ENCODE peak calls at places on chromosome 5, in seven cellular contexts. One of them, this sample, is unnamed.
A peak's percentile ranks its signal among the peaks of the same experiment; 100 is the strongest.

GRCh38 chr5:141763526-141763925 is 81.5 kb upstream of the ARAP3 start:
- DNase-seq in AG09319: no peak
- DNase-seq in chondrocyte: no peak
- DNase-seq in HFF-Myc: no peak
- DNase-seq in heart left ventricle: no peak
- DNase-seq in RWPE1: no peak
- DNase-seq in progenitor cell of endocrine pancreas: no peak
- DNase-seq in this sample: no peak

GRCh38 chr5:126464959-126465358 is 41.8 kb downstream of the GRAMD2B start:
- DNase-seq in progenitor cell of endocrine pancreas: peak; percentile 18
- DNase-seq in heart left ventricle: no peak
- DNase-seq in chondrocyte: no peak
- DNase-seq in HFF-Myc: no peak
- DNase-seq in AG09319: no peak
- DNase-seq in RWPE1: no peak
- DNase-seq in this sample: no peak

GRCh38 chr5:151901611-151902010 is 23.0 kb downstream of the GLRA1 start:
- DNase-seq in heart left ventricle: no peak
- DNase-seq in AG09319: no peak
- DNase-seq in progenitor cell of endocrine pancreas: no peak
- DNase-seq in RWPE1: no peak
- DNase-seq in chondrocyte: no peak
- DNase-seq in HFF-Myc: no peak
- DNase-seq in this sample: no peak

GRCh38 chr5:98770158-98770910 is 3.1 kb upstream of the RGMB start:
- DNase-seq in HFF-Myc: no peak
- DNase-seq in RWPE1: no peak
- DNase-seq in AG09319: peak; percentile 39
- DNase-seq in heart left ventricle: peak; percentile 48
- DNase-seq in chondrocyte: peak; percentile 77
- DNase-seq in progenitor cell of endocrine pancreas: peak; percentile 13
- DNase-seq in this sample: no peak

GRCh38 chr5:154753792-154754191 is 1.4 kb upstream of the LARP1 start:
- DNase-seq in progenitor cell of endocrine pancreas: no peak
- DNase-seq in RWPE1: peak; percentile 49
- DNase-seq in HFF-Myc: peak; percentile 74
- DNase-seq in AG09319: peak; percentile 86
- DNase-seq in chondrocyte: no peak
- DNase-seq in heart left ventricle: peak; percentile 80
- DNase-seq in this sample: peak; percentile 48

GRCh38 chr5:96807099-96807654 is 568 bp downstream of the ERAP1 start:
- DNase-seq in HFF-Myc: peak; percentile 14
- DNase-seq in progenitor cell of endocrine pancreas: peak; percentile 60
- DNase-seq in heart left ventricle: peak; percentile 87
- DNase-seq in chondrocyte: peak; percentile 92
- DNase-seq in AG09319: no peak
- DNase-seq in RWPE1: peak; percentile 84
- DNase-seq in this sample: peak; percentile 43

GRCh38 chr5:150245111-150245789 is 44.3 kb downstream of the CAMK2A start:
- DNase-seq in RWPE1: no peak
- DNase-seq in heart left ventricle: peak; percentile 82
- DNase-seq in chondrocyte: no peak
- DNase-seq in AG09319: no peak
- DNase-seq in HFF-Myc: no peak
- DNase-seq in progenitor cell of endocrine pancreas: no peak
- DNase-seq in this sample: no peak

GRCh38 chr5:16542275-16542674 is 74.5 kb downstream of the RETREG1 start:
- DNase-seq in AG09319: no peak
- DNase-seq in heart left ventricle: no peak
- DNase-seq in chondrocyte: no peak
- DNase-seq in HFF-Myc: no peak
- DNase-seq in progenitor cell of endocrine pancreas: no peak
- DNase-seq in RWPE1: no peak
- DNase-seq in this sample: no peak

GRCh38 chr5:38709678-38710306 is 136.0 kb upstream of the OSMR start:
- DNase-seq in AG09319: no peak
- DNase-seq in RWPE1: no peak
- DNase-seq in progenitor cell of endocrine pancreas: no peak
- DNase-seq in chondrocyte: no peak
- DNase-seq in heart left ventricle: no peak
- DNase-seq in HFF-Myc: no peak
- DNase-seq in this sample: no peak

GRCh38 chr5:160970605-160971191 is 118.7 kb upstream of the ATP10B start:
- DNase-seq in HFF-Myc: no peak
- DNase-seq in AG09319: no peak
- DNase-seq in heart left ventricle: no peak
- DNase-seq in RWPE1: no peak
- DNase-seq in progenitor cell of endocrine pancreas: no peak
- DNase-seq in chondrocyte: no peak
- DNase-seq in this sample: no peak

GRCh38 chr5:174444791-174445190 is 279.6 kb upstream of the MSX2 start:
- DNase-seq in HFF-Myc: no peak
- DNase-seq in RWPE1: no peak
- DNase-seq in heart left ventricle: no peak
- DNase-seq in progenitor cell of endocrine pancreas: no peak
- DNase-seq in AG09319: no peak
- DNase-seq in chondrocyte: no peak
- DNase-seq in this sample: no peak

GRCh38 chr5:37553720-37554402 is 174.7 kb downstream of the WDR70 start:
- DNase-seq in progenitor cell of endocrine pancreas: no peak
- DNase-seq in RWPE1: no peak
- DNase-seq in AG09319: no peak
- DNase-seq in HFF-Myc: no peak
- DNase-seq in heart left ventricle: no peak
- DNase-seq in chondrocyte: no peak
- DNase-seq in this sample: no peak

GRCh38 chr5:6096101-6096500 is 282.2 kb downstream of the MED10 start:
- DNase-seq in progenitor cell of endocrine pancreas: no peak
- DNase-seq in RWPE1: no peak
- DNase-seq in HFF-Myc: no peak
- DNase-seq in chondrocyte: no peak
- DNase-seq in AG09319: no peak
- DNase-seq in heart left ventricle: no peak
- DNase-seq in this sample: no peak

GRCh38 chr5:100469780-100470179 is 65.4 kb upstream of the FAM174A start:
- DNase-seq in RWPE1: no peak
- DNase-seq in HFF-Myc: no peak
- DNase-seq in AG09319: no peak
- DNase-seq in heart left ventricle: no peak
- DNase-seq in chondrocyte: no peak
- DNase-seq in progenitor cell of endocrine pancreas: no peak
- DNase-seq in this sample: no peak

GRCh38 chr5:58240286-58240685 is 219.6 kb downstream of the PLK2 start:
- DNase-seq in RWPE1: peak; percentile 59
- DNase-seq in chondrocyte: no peak
- DNase-seq in AG09319: no peak
- DNase-seq in heart left ventricle: no peak
- DNase-seq in progenitor cell of endocrine pancreas: no peak
- DNase-seq in HFF-Myc: no peak
- DNase-seq in this sample: no peak

GRCh38 chr5:149434162-149435014 is 55.3 kb upstream of the IL17B start:
- DNase-seq in AG09319: no peak
- DNase-seq in heart left ventricle: peak; percentile 62
- DNase-seq in chondrocyte: no peak
- DNase-seq in progenitor cell of endocrine pancreas: peak; percentile 45
- DNase-seq in RWPE1: peak; percentile 86
- DNase-seq in HFF-Myc: no peak
- DNase-seq in this sample: peak; percentile 77

GRCh38 chr5:60806591-60807243 is 37.4 kb downstream of the ELOVL7 start:
- DNase-seq in progenitor cell of endocrine pancreas: no peak
- DNase-seq in HFF-Myc: no peak
- DNase-seq in AG09319: no peak
- DNase-seq in heart left ventricle: no peak
- DNase-seq in RWPE1: no peak
- DNase-seq in chondrocyte: no peak
- DNase-seq in this sample: no peak

GRCh38 chr5:173834070-173834771 is 53.9 kb upstream of the CPEB4 start:
- DNase-seq in RWPE1: no peak
- DNase-seq in HFF-Myc: no peak
- DNase-seq in progenitor cell of endocrine pancreas: no peak
- DNase-seq in chondrocyte: no peak
- DNase-seq in AG09319: no peak
- DNase-seq in heart left ventricle: no peak
- DNase-seq in this sample: no peak

GRCh38 chr5:134813827-134814226 is 31.9 kb upstream of the C5orf24 start:
- DNase-seq in progenitor cell of endocrine pancreas: no peak
- DNase-seq in chondrocyte: no peak
- DNase-seq in heart left ventricle: no peak
- DNase-seq in AG09319: no peak
- DNase-seq in HFF-Myc: no peak
- DNase-seq in RWPE1: no peak
- DNase-seq in this sample: no peak

GRCh38 chr5:159231167-159231566 is 21.8 kb upstream of the RNF145 start:
- DNase-seq in progenitor cell of endocrine pancreas: no peak
- DNase-seq in AG09319: no peak
- DNase-seq in chondrocyte: no peak
- DNase-seq in heart left ventricle: no peak
- DNase-seq in HFF-Myc: no peak
- DNase-seq in RWPE1: no peak
- DNase-seq in this sample: no peak

GRCh38 chr5:88833371-88834107 is 49.4 kb downstream of the MEF2C start:
- DNase-seq in heart left ventricle: peak; percentile 61
- DNase-seq in chondrocyte: no peak
- DNase-seq in AG09319: peak; percentile 5
- DNase-seq in progenitor cell of endocrine pancreas: no peak
- DNase-seq in RWPE1: no peak
- DNase-seq in HFF-Myc: no peak
- DNase-seq in this sample: no peak
- TF ChIP-seq CTCF in heart left ventricle: no peak
- TF ChIP-seq CTCF in chondrocyte: peak; percentile 45
- TF ChIP-seq CTCF in AG09319: no peak
- TF ChIP-seq CTCF in progenitor cell of endocrine pancreas: no peak
- TF ChIP-seq CTCF in RWPE1: no peak
- TF ChIP-seq CTCF in HFF-Myc: no peak
- TF ChIP-seq CTCF in this sample: no peak

GRCh38 chr5:140148508-140148907 is 22.8 kb downstream of the IGIP start:
- DNase-seq in RWPE1: no peak
- DNase-seq in heart left ventricle: no peak
- DNase-seq in AG09319: no peak
- DNase-seq in chondrocyte: no peak
- DNase-seq in HFF-Myc: no peak
- DNase-seq in progenitor cell of endocrine pancreas: no peak
- DNase-seq in this sample: no peak
- TF ChIP-seq CTCF in RWPE1: no peak
- TF ChIP-seq CTCF in heart left ventricle: no peak
- TF ChIP-seq CTCF in AG09319: no peak
- TF ChIP-seq CTCF in chondrocyte: no peak
- TF ChIP-seq CTCF in HFF-Myc: no peak
- TF ChIP-seq CTCF in progenitor cell of endocrine pancreas: peak; percentile 21
- TF ChIP-seq CTCF in this sample: no peak

GRCh38 chr5:116778015-116778414 is 203.4 kb upstream of the SEMA6A start:
- DNase-seq in HFF-Myc: no peak
- DNase-seq in heart left ventricle: no peak
- DNase-seq in chondrocyte: no peak
- DNase-seq in progenitor cell of endocrine pancreas: no peak
- DNase-seq in RWPE1: no peak
- DNase-seq in AG09319: no peak
- DNase-seq in this sample: no peak
- TF ChIP-seq CTCF in HFF-Myc: no peak
- TF ChIP-seq CTCF in heart left ventricle: no peak
- TF ChIP-seq CTCF in chondrocyte: no peak
- TF ChIP-seq CTCF in progenitor cell of endocrine pancreas: no peak
- TF ChIP-seq CTCF in RWPE1: no peak
- TF ChIP-seq CTCF in AG09319: no peak
- TF ChIP-seq CTCF in this sample: no peak

GRCh38 chr5:10709933-10710332 is 51.1 kb downstream of the DAP start:
- DNase-seq in progenitor cell of endocrine pancreas: no peak
- DNase-seq in heart left ventricle: no peak
- DNase-seq in AG09319: no peak
- DNase-seq in chondrocyte: no peak
- DNase-seq in RWPE1: no peak
- DNase-seq in HFF-Myc: no peak
- DNase-seq in this sample: no peak

GRCh38 chr5:10710513-10711128 is 50.4 kb downstream of the DAP start:
- DNase-seq in heart left ventricle: no peak
- DNase-seq in progenitor cell of endocrine pancreas: no peak
- DNase-seq in AG09319: no peak
- DNase-seq in RWPE1: no peak
- DNase-seq in HFF-Myc: no peak
- DNase-seq in chondrocyte: no peak
- DNase-seq in this sample: no peak

GRCh38 chr5:10707198-10708187 is 53.5 kb downstream of the DAP start:
- DNase-seq in AG09319: no peak
- DNase-seq in progenitor cell of endocrine pancreas: no peak
- DNase-seq in RWPE1: no peak
- DNase-seq in heart left ventricle: no peak
- DNase-seq in chondrocyte: no peak
- DNase-seq in HFF-Myc: no peak
- DNase-seq in this sample: no peak

GRCh38 chr5:10708189-10708944 is 52.7 kb downstream of the DAP start:
- DNase-seq in chondrocyte: no peak
- DNase-seq in AG09319: no peak
- DNase-seq in HFF-Myc: no peak
- DNase-seq in heart left ventricle: no peak
- DNase-seq in RWPE1: no peak
- DNase-seq in progenitor cell of endocrine pancreas: no peak
- DNase-seq in this sample: no peak

GRCh38 chr5:10709409-10709808 is 51.6 kb downstream of the DAP start:
- DNase-seq in heart left ventricle: no peak
- DNase-seq in chondrocyte: no peak
- DNase-seq in progenitor cell of endocrine pancreas: no peak
- DNase-seq in RWPE1: no peak
- DNase-seq in AG09319: no peak
- DNase-seq in HFF-Myc: no peak
- DNase-seq in this sample: no peak
- TF ChIP-seq CTCF in heart left ventricle: no peak
- TF ChIP-seq CTCF in chondrocyte: no peak
- TF ChIP-seq CTCF in progenitor cell of endocrine pancreas: no peak
- TF ChIP-seq CTCF in RWPE1: no peak
- TF ChIP-seq CTCF in AG09319: no peak
- TF ChIP-seq CTCF in HFF-Myc: no peak
- TF ChIP-seq CTCF in this sample: no peak

This sample was measured in mesothelial cell of epicardium.